ENCODE peak calls at places on chromosome 3, in four cellular contexts. U is esophagus squamous epithelium, A is astrocyte of the spinal cord, K is stomach. N is an unnamed sample.

GRCh38 chr3:126474498-126475410 is 937 bp downstream of the ZXDC start:
- DNase-seq in U (peak), A (peak), K (peak), N (no peak)

GRCh38 chr3:153038779-153039178 is 123.2 kb upstream of the RAP2B start:
- DNase-seq in U (no peak), A (no peak), K (no peak), N (no peak)

GRCh38 chr3:134328147-134328591 is 46.1 kb downstream of the AMOTL2 start:
- DNase-seq in U (no peak), A (peak), K (no peak), N (no peak)

GRCh38 chr3:133038731-133039398 is 674 bp downstream of the TMEM108 start:
- DNase-seq in U (no peak), A (peak), K (peak), N (no peak)

GRCh38 chr3:64687781-64688515 is at the start of gene ADAMTS9:
- DNase-seq in U (no peak), A (peak), K (peak), N (no peak)

GRCh38 chr3:46663611-46664135 is 29.8 kb downstream of the ALS2CL start:
- DNase-seq in U (no peak), A (no peak), K (peak), N (no peak)

GRCh38 chr3:33758874-33759273 is 39.6 kb upstream of the PDCD6IP start:
- DNase-seq in U (no peak), A (peak), K (no peak), N (no peak)

GRCh38 chr3:45536316-45536715 is 58.2 kb upstream of the LIMD1 start:
- DNase-seq in U (no peak), A (no peak), K (no peak), N (no peak)

GRCh38 chr3:122941233-122942206 is 86.0 kb downstream of the SEMA5B start:
- DNase-seq in U (no peak), A (no peak), K (no peak), N (no peak)

GRCh38 chr3:71389911-71390573 is 193.5 kb downstream of the FOXP1 start:
- DNase-seq in U (no peak), A (peak), K (peak), N (no peak)

GRCh38 chr3:149016669-149017541 is 25.6 kb downstream of the GYG1 start:
- DNase-seq in U (no peak), A (peak), K (no peak), N (no peak)

GRCh38 chr3:14462738-14463137 is 60.3 kb downstream of the SLC6A6 start:
- DNase-seq in U (no peak), A (no peak), K (no peak), N (no peak)

GRCh38 chr3:160049570-160049969 is 60.9 kb downstream of the IL12A start:
- DNase-seq in U (no peak), A (no peak), K (no peak), N (no peak)

GRCh38 chr3:32832193-32832592 is 14.4 kb downstream of the TRIM71 start:
- DNase-seq in U (no peak), A (no peak), K (no peak), N (no peak)

GRCh38 chr3:112047264-112047663 is 12.7 kb downstream of the TMPRSS7 start:
- DNase-seq in U (no peak), A (no peak), K (no peak), N (no peak)
- H3K4me3 ChIP-seq in U (no peak), A (no peak), K (no peak), N (no peak)

DNA sequence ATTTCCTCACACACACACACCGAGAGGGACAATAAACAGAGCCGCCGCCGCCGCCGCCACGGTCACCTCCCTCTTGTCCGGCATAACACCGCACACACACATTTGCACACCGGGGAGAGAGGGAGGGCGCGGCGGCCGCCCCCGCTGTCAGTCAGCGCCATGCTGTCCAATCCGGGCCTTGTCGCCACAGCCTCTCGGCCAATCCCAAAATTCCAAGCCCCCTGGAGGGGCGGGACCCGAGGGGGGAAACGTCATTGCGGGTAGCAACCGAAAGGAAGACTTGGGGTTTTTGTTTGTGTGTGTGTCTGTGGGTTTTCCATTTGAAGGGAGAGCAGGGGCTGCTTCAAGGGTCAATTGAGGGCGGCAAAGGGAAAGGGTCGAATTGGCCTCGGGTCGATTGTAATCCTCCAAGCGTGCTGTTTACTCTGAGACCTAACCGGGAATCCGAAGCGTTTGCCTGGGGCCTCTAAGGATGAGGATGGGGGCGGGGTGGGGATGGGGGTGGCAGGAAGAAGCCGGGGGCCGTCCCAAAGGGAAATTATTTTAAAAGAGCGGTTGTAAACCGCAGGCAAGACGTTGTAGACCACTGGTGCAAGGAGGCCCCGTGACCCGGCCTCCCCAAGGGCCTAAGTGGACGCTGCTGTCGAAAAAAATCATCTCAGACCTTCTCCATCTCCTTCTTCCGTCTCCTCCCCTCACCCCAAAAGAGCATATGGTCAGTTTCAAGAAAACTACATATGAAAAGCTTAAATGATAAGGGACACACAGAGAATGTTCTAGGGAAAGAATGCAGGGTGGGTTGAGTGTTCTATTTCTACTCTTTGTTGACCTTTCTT is at the start of gene TOP2B:
- DNase-seq in U (peak), A (peak), K (peak), N (peak)
- TF ChIP-seq CTCF in U (no peak), A (no peak), K (no peak), N (no peak)

GRCh38 chr3:169777822-169778221 is 4.6 kb downstream of the MYNN start:
- DNase-seq in U (no peak), A (no peak), K (no peak), N (no peak)

GRCh38 chr3:169771651-169772529 is 1.3 kb upstream of the MYNN start:
- DNase-seq in U (no peak), A (peak), K (peak), N (no peak)

GRCh38 chr3:169772530-169772950 is 656 bp upstream of the MYNN start:
- DNase-seq in U (no peak), A (peak), K (peak), N (no peak)

GRCh38 chr3:169772951-169773816 is at the start of gene MYNN:
- DNase-seq in U (peak), A (peak), K (peak), N (peak)

GRCh38 chr3:169774186-169774585 is 990 bp downstream of the MYNN start:
- DNase-seq in U (no peak), A (no peak), K (no peak), N (no peak)
- H3K4me3 ChIP-seq in U (peak), A (peak), K (peak), N (peak)

GRCh38 chr3:117893638-117894037 is 1141.0 kb downstream of the IGSF11 start:
- DNase-seq in U (no peak), A (no peak), K (no peak), N (no peak)

GRCh38 chr3:117903226-117903625 is 1131.4 kb downstream of the IGSF11 start:
- DNase-seq in U (no peak), A (peak), K (no peak), N (no peak)

GRCh38 chr3:117892991-117893390 is 1141.7 kb downstream of the IGSF11 start:
- DNase-seq in U (no peak), A (no peak), K (no peak), N (no peak)

GRCh38 chr3:117898722-117899121 is 1135.9 kb downstream of the IGSF11 start:
- DNase-seq in U (no peak), A (no peak), K (no peak), N (no peak)
- TF ChIP-seq CTCF in U (peak), A (peak), K (no peak), N (peak)

GRCh38 chr3:187318819-187319616 is 27.5 kb upstream of the MASP1 start:
- DNase-seq in U (no peak), A (peak), K (peak), N (peak)
- H3K4me3 ChIP-seq in U (peak), A (peak), K (peak), N (no peak)

DNA sequence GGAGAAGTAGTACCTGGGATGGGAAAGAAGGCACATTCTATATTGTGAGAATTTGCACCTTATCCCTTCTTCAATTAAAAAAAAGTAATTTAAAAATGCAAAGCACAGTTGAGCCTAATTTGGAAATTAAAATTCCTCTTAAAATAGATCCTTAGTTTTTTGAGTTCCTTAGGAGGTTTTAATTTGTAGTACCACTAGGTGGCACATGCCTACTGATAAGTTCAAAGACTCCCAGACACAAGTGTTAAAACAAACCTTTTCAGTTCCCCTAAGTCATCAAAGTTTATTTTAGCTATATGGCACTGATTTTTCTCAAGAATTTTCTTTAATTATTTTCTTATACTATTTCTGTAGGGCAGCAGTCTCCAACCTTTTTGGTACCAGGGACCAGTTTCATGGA is 127.6 kb upstream of the AZI2 start:
- DNase-seq in U (no peak), A (peak), K (no peak), N (peak)
- TF ChIP-seq CTCF in U (peak), A (peak), K (peak), N (peak)

GRCh38 chr3:172595648-172596393 is 72.6 kb upstream of the TNFSF10 start:
- DNase-seq in U (no peak), A (peak), K (peak), N (peak)
- H3K4me3 ChIP-seq in U (peak), A (no peak), K (peak), N (peak)

GRCh38 chr3:52397676-52398399 is 47.1 kb downstream of the SEMA3G start:
- DNase-seq in U (no peak), A (no peak), K (no peak), N (no peak)
- TF ChIP-seq CTCF in U (no peak), A (no peak), K (no peak), N (no peak)

DNA sequence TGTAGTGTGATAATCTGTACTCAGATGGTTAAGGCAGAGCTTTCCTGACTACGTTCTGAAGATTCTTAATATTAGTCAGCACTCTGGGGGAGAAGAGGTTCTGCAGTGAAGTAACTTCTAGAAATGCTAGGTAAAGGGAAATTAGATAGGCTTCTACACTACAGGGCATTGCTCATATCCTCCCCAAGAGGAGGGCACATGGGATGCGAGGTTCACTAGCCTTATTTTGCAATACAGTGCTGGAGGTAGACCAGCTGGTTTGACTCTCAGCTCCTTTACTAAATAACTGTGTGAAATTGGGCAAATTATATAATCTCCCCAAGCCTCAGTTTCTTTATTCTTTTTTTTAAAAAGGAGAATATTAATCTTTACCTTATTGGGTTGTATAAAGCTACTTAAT is 300.3 kb upstream of the PDZRN3 start:
- DNase-seq in U (no peak), A (no peak), K (no peak), N (no peak)
- H3K4me3 ChIP-seq in U (no peak), A (no peak), K (no peak), N (no peak)

DNA sequence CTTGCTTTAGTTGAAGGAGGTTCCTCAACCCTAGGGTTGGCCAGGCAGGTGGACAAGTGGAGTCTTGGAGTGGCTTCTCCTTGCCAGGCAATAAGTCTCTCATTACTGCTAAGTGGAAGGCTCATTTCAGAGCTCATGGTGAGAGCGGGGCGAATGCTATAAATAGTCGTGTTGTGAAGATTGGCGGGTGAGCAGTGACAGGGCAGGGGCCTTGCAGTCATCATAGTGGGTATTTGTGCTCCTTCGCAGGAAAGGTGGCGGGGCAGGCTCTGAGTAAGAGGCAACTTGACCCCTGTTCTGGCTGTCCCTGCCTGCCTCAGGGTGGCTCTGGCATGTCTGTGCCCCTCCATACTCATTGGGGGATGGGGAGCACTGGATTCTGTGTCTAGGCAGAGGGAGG is 8.7 kb upstream of the GRM2 start:
- DNase-seq in U (no peak), A (no peak), K (no peak), N (no peak)
- TF ChIP-seq CTCF in U (no peak), A (no peak), K (no peak), N (no peak)

N was measured in GM12864.